ENCODE peak calls at places on chromosomes 16 and 17, in seven cellular contexts. Z is CD8-positive, alpha-beta memory T cell; A is cardiac septum; Q is GM23338; C is AG09309; G is NCI-H1694; I is activated T-cell treated with anti-CD3 and anti-CD28 coated beads for 24 hours. R is an unnamed sample.

GRCh38 chr17:81206166-81206565 is 16.6 kb downstream of the CEP131 start:
- DNase-seq in C (no peak), A (no peak), G (no peak), Q (no peak), I (no peak), Z (no peak), R (no peak)

GRCh38 chr17:4599505-4600281 is 15.4 kb downstream of the SMTNL2 start:
- DNase-seq in G (peak), C (no peak), Z (no peak), Q (peak), I (no peak), A (no peak), R (no peak)

GRCh38 chr16:56263711-56264608 is 72.7 kb downstream of the GNAO1 start:
- DNase-seq in C (no peak), Q (no peak), A (no peak), Z (no peak), G (peak), I (no peak), R (no peak)

GRCh38 chr16:12728471-12728870 is 75.2 kb downstream of the CPPED1 start:
- DNase-seq in A (no peak), C (no peak), Z (no peak), G (no peak), I (no peak), Q (peak), R (no peak)

GRCh38 chr16:17149904-17150483 is 320.8 kb downstream of the XYLT1 start:
- DNase-seq in I (no peak), G (no peak), A (no peak), Q (peak), C (no peak), Z (no peak), R (no peak)

GRCh38 chr17:44786551-44787081 is 27.8 kb downstream of the ADAM11 start:
- DNase-seq in Z (no peak), Q (no peak), A (peak), C (no peak), G (peak), I (no peak), R (no peak)

GRCh38 chr17:30316736-30317135 is 17.1 kb downstream of the TMIGD1 start:
- DNase-seq in Q (no peak), G (no peak), A (no peak), C (no peak), I (no peak), Z (no peak), R (no peak)

GRCh38 chr17:76371656-76372628 is 12.5 kb upstream of the SPHK1 start:
- DNase-seq in C (peak), Q (no peak), I (no peak), G (no peak), Z (no peak), A (no peak), R (no peak)

GRCh38 chr17:36463916-36464764 is 22.3 kb upstream of the ZNHIT3 start:
- DNase-seq in G (no peak), C (no peak), I (peak), Z (peak), Q (peak), A (no peak), R (peak)

GRCh38 chr16:11258553-11259287 is 2.7 kb upstream of the SOCS1 start:
- DNase-seq in A (peak), Q (no peak), C (no peak), Z (peak), I (peak), G (no peak), R (peak)

GRCh38 chr17:74360993-74361612 is 565 bp downstream of the BTBD17 start:
- DNase-seq in C (no peak), Q (peak), I (no peak), Z (no peak), G (peak), A (no peak), R (no peak)

GRCh38 chr16:16004314-16004749 is 54.9 kb downstream of the ABCC1 start:
- DNase-seq in Q (no peak), I (no peak), C (no peak), G (no peak), A (no peak), Z (no peak), R (no peak)

GRCh38 chr16:75110637-75111513 is 5.7 kb downstream of the LDHD start:
- DNase-seq in I (peak), C (peak), Q (peak), G (peak), A (peak), Z (peak), R (peak)

GRCh38 chr17:71055128-71055527 is 885.8 kb downstream of the KCNJ2 start:
- DNase-seq in Z (no peak), I (no peak), G (no peak), C (no peak), A (no peak), Q (no peak), R (no peak)

GRCh38 chr17:65283704-65284103 is 146.5 kb downstream of the RGS9 start:
- DNase-seq in Z (no peak), A (no peak), G (no peak), I (no peak), C (no peak), Q (no peak), R (no peak)

GRCh38 chr17:10295728-10296343 is 77.0 kb downstream of the MYH13 start:
- DNase-seq in A (no peak), I (peak), G (peak), Z (no peak), C (no peak), Q (peak), R (no peak)